ENCODE peak calls at places on chromosomes 2 and 18, in six cellular contexts. D is MM.1S, I is foreskin keratinocyte, P is breast epithelium, M is endothelial cell of umbilical vein, X is Calu3. Y is an unnamed sample.

GRCh38 chr18:46536215-46536874 is 120.7 kb downstream of the LOXHD1 start:
- DNase-seq in I (peak), X (peak), M (no peak), P (no peak), D (no peak), Y (no peak)

GRCh38 chr2:239025951-239026461 is 178.1 kb downstream of the TWIST2 start:
- DNase-seq in X (no peak), M (no peak), D (no peak), P (no peak), I (no peak), Y (no peak)

GRCh38 chr2:60548844-60549243 is 4.6 kb downstream of the BCL11A start:
- DNase-seq in X (no peak), P (no peak), M (no peak), D (no peak), I (no peak), Y (no peak)

GRCh38 chr18:41923495-41923894 is 31.5 kb upstream of the PIK3C3 start:
- DNase-seq in I (no peak), D (no peak), M (no peak), X (no peak), P (no peak), Y (no peak)

GRCh38 chr18:36296591-36297418 is 708 bp upstream of the FHOD3 start:
- DNase-seq in D (peak), X (peak), M (peak), I (no peak), P (no peak), Y (peak)

GRCh38 chr2:65548571-65549261 is 116.3 kb upstream of the SPRED2 start:
- DNase-seq in M (no peak), X (no peak), P (no peak), D (no peak), I (no peak), Y (no peak)

GRCh38 chr2:224927671-224928173 is 114.5 kb downstream of the DOCK10 start:
- DNase-seq in P (no peak), I (no peak), D (no peak), M (peak), X (peak), Y (no peak)

GRCh38 chr2:26114144-26114543 is 58.7 kb upstream of the GAREM2 start:
- DNase-seq in M (no peak), I (no peak), X (no peak), D (no peak), P (no peak), Y (no peak)

GRCh38 chr2:174774828-174775227 is 10.6 kb upstream of the CHRNA1 start:
- DNase-seq in X (no peak), D (no peak), M (no peak), I (no peak), P (no peak), Y (no peak)

GRCh38 chr18:74274690-74275089 is 17.1 kb downstream of the CYB5A start:
- DNase-seq in D (no peak), P (no peak), I (no peak), M (no peak), X (no peak), Y (no peak)

GRCh38 chr2:240604291-240604938 is 17.9 kb downstream of the CAPN10 start:
- DNase-seq in I (no peak), X (peak), D (no peak), M (peak), P (no peak), Y (no peak)

GRCh38 chr2:197869030-197869429 is 64.6 kb downstream of the PLCL1 start:
- DNase-seq in X (no peak), P (no peak), I (no peak), D (no peak), M (no peak), Y (no peak)

GRCh38 chr2:9552491-9553178 is 3.0 kb downstream of the ADAM17 start:
- DNase-seq in M (peak), X (no peak), D (no peak), I (peak), P (no peak), Y (no peak)

GRCh38 chr2:225471492-225471891 is 72.0 kb downstream of the NYAP2 start:
- DNase-seq in M (no peak), P (no peak), D (no peak), X (no peak), I (no peak), Y (no peak)

GRCh38 chr2:48713647-48714046 is 41.9 kb downstream of the LHCGR start:
- DNase-seq in X (no peak), M (no peak), P (no peak), D (no peak), I (no peak), Y (no peak)

GRCh38 chr2:20665261-20666113 is 1.5 kb upstream of the GDF7 start:
- DNase-seq in I (no peak), P (no peak), D (no peak), M (no peak), X (no peak), Y (no peak)

GRCh38 chr2:231680284-231680991 is 27.9 kb upstream of the PTMA start:
- DNase-seq in M (no peak), D (no peak), P (no peak), X (peak), I (peak), Y (no peak)

GRCh38 chr2:101823347-101823791 is 125.9 kb downstream of the MAP4K4 start:
- DNase-seq in X (peak), I (no peak), D (peak), P (no peak), M (peak), Y (no peak)

GRCh38 chr2:72126186-72127100 is 21.2 kb downstream of the CYP26B1 start:
- DNase-seq in M (no peak), I (no peak), X (no peak), D (no peak), P (peak), Y (peak)

GRCh38 chr2:46369783-46370182 is 72.6 kb downstream of the EPAS1 start:
- DNase-seq in X (no peak), D (no peak), I (no peak), M (no peak), P (no peak), Y (no peak)

GRCh38 chr2:153944775-153945174 is 73.1 kb downstream of the GALNT13 start:
- DNase-seq in M (no peak), P (no peak), D (no peak), I (no peak), X (no peak), Y (no peak)

GRCh38 chr2:51297488-51297887 is 265.6 kb upstream of the NRXN1 start:
- DNase-seq in M (no peak), D (peak), P (no peak), X (no peak), I (no peak), Y (no peak)

GRCh38 chr2:239093487-239093886 is 245.6 kb downstream of the TWIST2 start:
- DNase-seq in D (no peak), M (no peak), X (no peak), I (no peak), P (no peak), Y (no peak)

GRCh38 chr2:72139871-72140620 is 7.6 kb downstream of the CYP26B1 start:
- DNase-seq in D (no peak), P (no peak), X (no peak), M (no peak), I (no peak), Y (peak)

DNA sequence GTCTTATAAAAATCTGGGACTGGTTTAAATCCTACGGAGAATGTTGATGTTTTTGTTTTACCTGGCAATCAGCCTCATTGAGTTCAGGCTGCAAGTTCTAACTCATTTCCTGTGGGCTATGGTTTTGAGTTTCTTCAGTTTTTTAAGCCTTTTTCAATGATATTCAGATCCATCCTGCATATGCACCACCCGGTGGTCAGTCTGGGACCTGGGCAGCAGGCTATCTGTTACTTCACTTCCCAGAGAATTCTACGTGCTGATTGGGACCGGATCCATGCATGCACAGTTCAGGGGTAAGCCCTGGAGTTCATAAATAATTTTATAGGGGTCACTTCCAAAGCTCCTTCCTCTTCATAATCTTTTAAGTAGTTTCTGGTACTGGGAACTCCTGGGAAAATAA is 339.2 kb upstream of the HNRNPA3 start:
- DNase-seq in P (no peak), X (no peak), M (peak), I (no peak), D (no peak), Y (no peak)
- TF ChIP-seq CTCF in P (no peak), X (no peak), M (no peak), I (no peak), D (no peak), Y (peak)

GRCh38 chr2:216777637-216778273 is 82.1 kb downstream of the TNP1 start:
- DNase-seq in M (peak), X (peak), P (no peak), I (peak), D (peak), Y (no peak)
- TF ChIP-seq CTCF in M (peak), X (peak), P (peak), I (peak), D (peak), Y (peak)

GRCh38 chr2:236577481-236578410 is 8.1 kb downstream of the ACKR3 start:
- DNase-seq in I (no peak), D (no peak), X (no peak), P (no peak), M (peak), Y (no peak)
- TF ChIP-seq CTCF in I (no peak), D (no peak), X (no peak), P (no peak), M (no peak), Y (no peak)

GRCh38 chr2:196435189-196435588 is 204.3 kb upstream of the CCDC150 start:
- DNase-seq in M (peak), X (no peak), D (no peak), I (no peak), P (no peak), Y (no peak)

GRCh38 chr2:196434217-196434616 is 205.3 kb upstream of the CCDC150 start:
- DNase-seq in P (no peak), M (peak), D (no peak), X (no peak), I (no peak), Y (no peak)

GRCh38 chr2:196433116-196433515 is 206.4 kb upstream of the CCDC150 start:
- DNase-seq in X (no peak), D (no peak), P (no peak), I (no peak), M (no peak), Y (no peak)

GRCh38 chr2:196431076-196431475 is 208.4 kb upstream of the CCDC150 start:
- DNase-seq in P (no peak), D (no peak), X (no peak), I (no peak), M (peak), Y (no peak)

DNA sequence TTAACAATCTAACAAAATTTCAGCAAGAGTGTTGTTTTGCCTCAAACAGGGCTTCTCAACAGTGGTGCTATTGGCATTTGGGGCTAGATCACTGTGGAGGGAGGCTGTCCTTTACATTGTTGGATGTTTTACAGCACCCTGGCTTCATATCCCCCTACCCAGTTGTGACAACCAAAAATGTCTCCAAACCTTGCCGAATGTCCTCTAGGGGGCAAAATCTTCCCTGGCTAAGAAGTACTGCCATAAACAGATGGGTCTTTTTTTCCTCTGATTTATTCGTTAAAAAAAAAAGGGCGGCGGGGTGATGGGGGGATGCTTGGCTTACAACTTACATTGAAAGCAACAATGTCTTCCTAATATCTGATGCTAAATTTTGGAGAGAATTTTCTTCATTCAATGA is 207.6 kb upstream of the CCDC150 start:
- DNase-seq in D (peak), M (peak), X (peak), P (no peak), I (no peak), Y (no peak)
- TF ChIP-seq CTCF in D (peak), M (peak), X (peak), P (no peak), I (peak), Y (peak)

DNA sequence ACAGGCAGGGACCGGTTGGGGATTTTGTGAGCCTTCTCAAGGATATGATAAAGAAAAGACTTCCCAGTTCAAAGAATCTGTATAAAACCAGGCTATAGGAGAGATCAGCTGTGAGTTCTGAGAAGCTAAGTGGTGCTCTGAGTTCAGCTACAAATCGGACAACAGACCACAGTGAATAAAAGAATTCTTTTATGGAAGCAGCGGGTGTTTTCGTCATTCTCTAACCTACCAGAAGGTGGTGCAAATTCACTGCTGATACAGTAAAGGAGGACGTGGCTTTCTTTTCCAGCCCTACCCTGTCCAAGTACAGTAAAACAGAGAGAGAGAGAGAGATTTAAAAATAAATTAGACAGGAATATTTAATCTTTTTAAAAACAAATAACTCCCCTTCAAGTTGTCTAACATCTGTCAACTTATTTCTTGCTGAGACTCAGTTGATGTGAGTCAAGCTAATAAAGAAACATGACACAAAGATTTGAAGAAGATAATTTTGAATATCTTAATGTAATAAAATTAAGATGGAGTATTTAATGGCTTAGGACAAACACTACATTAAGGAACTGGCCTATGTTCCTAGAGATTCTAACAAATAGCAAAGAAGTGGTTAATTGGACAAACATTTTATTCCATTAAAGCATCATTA is 133.8 kb downstream of the INSIG2 start:
- DNase-seq in I (no peak), X (peak), D (peak), M (peak), P (no peak), Y (no peak)
- TF ChIP-seq CTCF in I (peak), X (peak), D (peak), M (peak), P (peak), Y (peak)